ENCODE peak calls at places on chromosomes 3 and 15, in seven cellular contexts. V, Y, A, O, W, E and S are unnamed samples.

GRCh38 chr3:108296239-108296638 is at the start of gene HHLA2:
- DNase-seq in V (no peak), Y (no peak), A (peak), O (no peak), W (no peak), E (no peak), S (peak)

GRCh38 chr15:62119926-62120273 is 45.2 kb downstream of the C2CD4B start:
- DNase-seq in V (no peak), Y (no peak), A (no peak), O (no peak), W (no peak), E (no peak), S (no peak)

GRCh38 chr3:179148446-179149238 is 485 bp downstream of the PIK3CA start:
- DNase-seq in V (no peak), Y (no peak), A (peak), O (no peak), W (peak), E (no peak), S (peak)

GRCh38 chr3:172094621-172095557 is 55.5 kb downstream of the FNDC3B start:
- DNase-seq in V (no peak), Y (no peak), A (peak), O (no peak), W (peak), E (no peak), S (peak)

GRCh38 chr15:62899090-62899493 is 143.5 kb upstream of the TPM1 start:
- DNase-seq in V (no peak), Y (no peak), A (no peak), O (no peak), W (peak), E (no peak), S (no peak)

GRCh38 chr3:197082871-197083270 is 53.3 kb upstream of the MELTF start:
- DNase-seq in V (no peak), Y (no peak), A (peak), O (no peak), W (no peak), E (no peak), S (peak)

GRCh38 chr15:90184786-90185704 is 16.1 kb upstream of the SEMA4B start:
- DNase-seq in V (no peak), Y (no peak), A (no peak), O (peak), W (peak), E (peak), S (no peak)

GRCh38 chr15:39756806-39757522 is 25.7 kb downstream of the FSIP1 start:
- DNase-seq in V (peak), Y (peak), A (peak), O (no peak), W (no peak), E (no peak), S (peak)

GRCh38 chr3:185954366-185954723 is 16.5 kb upstream of the TRA2B start:
- DNase-seq in V (no peak), Y (no peak), A (peak), O (no peak), W (no peak), E (no peak), S (no peak)

GRCh38 chr15:96160269-96160668 is 170.2 kb upstream of the NR2F2 start:
- DNase-seq in V (peak), Y (no peak), A (peak), O (no peak), W (no peak), E (no peak), S (peak)

GRCh38 chr3:69164296-69164695 is 41.9 kb upstream of the LMOD3 start:
- DNase-seq in V (no peak), Y (no peak), A (no peak), O (no peak), W (no peak), E (no peak), S (no peak)

GRCh38 chr3:155747867-155748266 is 3.0 kb upstream of the PLCH1 start:
- DNase-seq in V (no peak), Y (no peak), A (no peak), O (no peak), W (no peak), E (no peak), S (no peak)